ENCODE peak calls at places on chromosomes 3 and 15, in six cellular contexts. N is colonic mucosa; J is tibial artery; H is heart left ventricle; G is psoas muscle; W is CD8-positive, alpha-beta T cell. P is an unnamed sample.

GRCh38 chr3:136120373-136121348 is 75.5 kb downstream of the MSL2 start:
- DNase-seq in N (no peak), J (no peak), H (no peak), G (no peak), W (no peak), P (no peak)

GRCh38 chr3:67781218-67781617 is 126.8 kb upstream of the SUCLG2 start:
- DNase-seq in N (no peak), J (no peak), H (no peak), G (no peak), W (no peak), P (no peak)

GRCh38 chr3:69009559-69010410 is 3.7 kb downstream of the EOGT start:
- DNase-seq in N (no peak), J (peak; percentile 34), H (no peak), G (no peak), W (no peak), P (no peak)

GRCh38 chr3:104546301-104546700 is 820.4 kb upstream of the ALCAM start:
- DNase-seq in N (no peak), J (no peak), H (no peak), G (no peak), W (no peak), P (no peak)

GRCh38 chr3:114378760-114379159 is 84.9 kb downstream of the TIGIT start:
- DNase-seq in N (no peak), J (no peak), H (no peak), G (no peak), W (no peak), P (no peak)

GRCh38 chr3:132218817-132219390 is 98.3 kb upstream of the ACP3 start:
- DNase-seq in N (no peak), J (no peak), H (no peak), G (no peak), W (no peak), P (no peak)

GRCh38 chr3:113287111-113287817 is 75.9 kb downstream of the BOC start:
- DNase-seq in N (no peak), J (no peak), H (no peak), G (no peak), W (no peak), P (no peak)

GRCh38 chr3:139534444-139534812 is 5.1 kb downstream of the RBP1 start:
- DNase-seq in N (peak; percentile 25), J (peak; percentile 45), H (no peak), G (no peak), W (no peak), P (no peak)

GRCh38 chr3:174229916-174230315 is 629.2 kb upstream of the NAALADL2 start:
- DNase-seq in N (no peak), J (no peak), H (no peak), G (no peak), W (no peak), P (no peak)

GRCh38 chr3:154758109-154758868 is 321.8 kb upstream of the MME start:
- DNase-seq in N (no peak), J (no peak), H (no peak), G (no peak), W (no peak), P (no peak)

GRCh38 chr15:29143909-29144308 is 125.7 kb downstream of the NSMCE3 start:
- DNase-seq in N (no peak), J (no peak), H (no peak), G (no peak), W (no peak), P (no peak)

GRCh38 chr15:99997112-99997651 is 263.9 kb upstream of the LYSMD4 start:
- DNase-seq in N (no peak), J (no peak), H (no peak), G (no peak), W (no peak), P (no peak)

GRCh38 chr15:60212536-60212935 is 185.2 kb downstream of the ANXA2 start:
- DNase-seq in N (no peak), J (no peak), H (no peak), G (no peak), W (no peak), P (no peak)

GRCh38 chr3:127851899-127852298 is 29.6 kb upstream of the MGLL start:
- DNase-seq in N (no peak), J (no peak), H (no peak), G (no peak), W (no peak), P (no peak)

GRCh38 chr15:67085818-67086649 is 20.6 kb downstream of the SMAD3 start:
- DNase-seq in N (no peak), J (no peak), H (no peak), G (no peak), W (no peak), P (no peak)
- H3K27ac ChIP-seq in N (no peak overlapping the region), J (no peak overlapping the region), H (peak overlapping the region; percentile 33), G (peak overlapping the region; percentile 81), W (no peak overlapping the region), P (no peak overlapping the region)

DNA sequence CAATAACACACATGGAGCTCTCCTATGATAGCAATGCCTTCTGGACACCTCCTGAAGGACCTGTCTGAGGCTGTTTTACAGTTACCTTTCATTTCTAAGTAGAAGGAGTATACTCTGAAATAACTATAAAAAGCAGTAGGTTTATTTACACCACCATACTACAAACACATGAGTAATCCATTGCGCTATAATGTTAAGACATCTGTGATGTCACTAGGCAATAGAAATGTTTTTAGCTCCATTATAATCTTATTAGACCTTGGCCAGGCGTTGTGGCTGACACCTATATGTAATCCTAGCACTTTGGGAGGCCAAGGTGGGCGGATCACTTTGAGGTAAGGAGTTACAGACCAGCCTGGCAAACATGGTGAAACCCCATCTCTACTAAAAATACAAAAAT is 24.7 kb downstream of the PXK start:
- DNase-seq in N (no peak), J (no peak), H (no peak), G (no peak), W (no peak), P (no peak)
- H3K27ac ChIP-seq in N (no peak overlapping the region), J (no peak overlapping the region), H (no peak overlapping the region), G (no peak overlapping the region), W (no peak overlapping the region), P (no peak overlapping the region)

DNA sequence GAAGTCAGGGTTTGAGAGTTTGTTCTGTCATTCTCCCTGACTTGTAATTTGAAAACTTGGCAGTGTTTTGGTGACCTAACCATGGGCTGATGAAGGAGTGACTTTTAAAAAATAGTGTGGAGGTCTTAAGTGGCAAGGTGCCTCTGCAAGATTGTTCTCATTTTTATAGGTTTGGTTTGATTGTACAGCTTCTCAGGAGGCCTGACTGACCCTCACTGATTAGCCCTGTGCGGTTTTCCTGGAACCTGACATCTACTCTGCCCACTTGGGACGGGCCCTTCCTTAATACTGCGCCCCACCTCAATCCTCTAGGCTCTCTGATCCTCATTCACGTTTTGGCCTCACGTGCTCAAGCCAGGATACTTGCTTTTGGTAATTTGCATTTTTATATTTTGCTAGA is 2.8 kb downstream of the UBE2E1 start:
- DNase-seq in N (no peak), J (no peak), H (no peak), G (no peak), W (no peak), P (no peak)
- H3K27ac ChIP-seq in N (no peak overlapping the region), J (peak overlapping the region; percentile 53), H (peak overlapping the region; percentile 25), G (peak overlapping the region; percentile 93), W (peak overlapping the region; percentile 5), P (no peak overlapping the region)

DNA sequence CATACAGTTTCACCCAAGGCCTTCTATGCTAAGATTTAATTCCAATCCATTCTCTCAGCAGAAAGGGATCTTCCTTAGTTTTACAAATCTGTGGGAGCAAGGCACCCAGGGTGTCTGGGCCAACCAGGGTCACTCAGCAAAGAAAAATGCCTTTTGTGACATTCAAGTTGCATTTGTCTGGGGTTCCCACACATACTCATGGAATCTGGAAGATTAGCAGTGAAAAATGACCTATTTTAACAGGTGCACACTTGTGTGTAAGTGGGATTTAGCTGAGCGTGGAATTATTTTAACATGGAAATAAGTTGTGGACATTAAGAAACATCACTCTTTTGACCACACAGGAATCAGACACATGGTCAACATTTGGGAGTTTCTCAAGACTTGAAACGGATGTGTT is 234.8 kb downstream of the OPA1 start:
- DNase-seq in N (no peak), J (no peak), H (no peak), G (no peak), W (no peak), P (no peak)
- H3K27ac ChIP-seq in N (no peak overlapping the region), J (no peak overlapping the region), H (no peak overlapping the region), G (no peak overlapping the region), W (no peak overlapping the region), P (no peak overlapping the region)

GRCh38 chr3:24454862-24455261 is 39.8 kb downstream of the THRB start:
- DNase-seq in N (no peak), J (no peak), H (no peak), G (no peak), W (no peak), P (no peak)

GRCh38 chr3:24450142-24450932 is 44.3 kb downstream of the THRB start:
- DNase-seq in N (no peak), J (no peak), H (no peak), G (no peak), W (no peak), P (no peak)

GRCh38 chr3:24451461-24452099 is 43.1 kb downstream of the THRB start:
- DNase-seq in N (peak; percentile 83), J (no peak), H (no peak), G (no peak), W (no peak), P (no peak)

GRCh38 chr3:24457719-24458118 is 36.9 kb downstream of the THRB start:
- DNase-seq in N (no peak), J (no peak), H (no peak), G (no peak), W (no peak), P (no peak)

DNA sequence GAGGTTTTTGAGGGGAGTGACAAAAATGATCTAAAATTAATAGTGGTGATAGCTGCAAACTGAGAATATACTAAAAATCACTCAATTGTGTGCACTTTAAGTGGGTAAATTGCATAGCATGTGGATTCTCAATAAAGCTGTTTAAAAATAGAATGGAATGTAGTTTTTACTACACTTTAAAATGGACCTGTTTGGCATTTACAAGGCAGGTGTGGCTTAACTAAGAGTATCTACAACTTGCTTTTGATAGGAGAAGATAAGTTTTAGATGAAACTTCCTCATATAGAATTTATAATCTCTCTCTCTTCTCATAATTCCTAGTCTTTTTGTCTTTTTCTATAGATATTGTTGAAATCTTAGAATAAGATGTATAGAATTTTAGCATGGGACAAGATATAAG is 40.3 kb downstream of the THRB start:
- DNase-seq in N (no peak), J (no peak), H (no peak), G (no peak), W (no peak), P (no peak)
- H3K27ac ChIP-seq in N (peak overlapping the region; percentile 53), J (no peak overlapping the region), H (no peak overlapping the region), G (no peak overlapping the region), W (no peak overlapping the region), P (no peak overlapping the region)

P was measured in substantia nigra.